ENCODE peak calls at places on chromosomes 3 and 15, in nine cellular contexts. One of them, this sample, is unnamed.

GRCh38 chr3:117736851-117737250 is 1027.3 kb downstream of the TUSC7 start:
- DNase-seq in adrenal gland: no peak
- DNase-seq in NCI-H526 treated with DMSO at 0.1 percent for 48 hours: no peak
- DNase-seq in neural crest cell: no peak
- DNase-seq in NCI-H2029 treated with DMSO at 0.1 percent for 48 hours: no peak
- DNase-seq in endothelial cell: no peak
- DNase-seq in A549: no peak
- DNase-seq in epithelial cell of proximal tubule: no peak
- DNase-seq in neuronal stem cell: no peak
- DNase-seq in this sample: no peak

GRCh38 chr3:125115640-125116039 is 59.8 kb upstream of the HEG1 start:
- DNase-seq in endothelial cell: no peak
- DNase-seq in epithelial cell of proximal tubule: no peak
- DNase-seq in NCI-H2029 treated with DMSO at 0.1 percent for 48 hours: no peak
- DNase-seq in NCI-H526 treated with DMSO at 0.1 percent for 48 hours: no peak
- DNase-seq in adrenal gland: peak; percentile 46
- DNase-seq in neural crest cell: no peak
- DNase-seq in neuronal stem cell: no peak
- DNase-seq in A549: no peak
- DNase-seq in this sample: no peak

GRCh38 chr15:78177447-78177873 is 28.3 kb downstream of the IDH3A start:
- DNase-seq in endothelial cell: peak; percentile 67
- DNase-seq in adrenal gland: no peak
- DNase-seq in neuronal stem cell: peak; percentile 39
- DNase-seq in NCI-H526 treated with DMSO at 0.1 percent for 48 hours: no peak
- DNase-seq in neural crest cell: peak; percentile 67
- DNase-seq in A549: peak; percentile 44
- DNase-seq in epithelial cell of proximal tubule: no peak
- DNase-seq in NCI-H2029 treated with DMSO at 0.1 percent for 48 hours: no peak
- DNase-seq in this sample: peak; percentile 28

GRCh38 chr3:180416111-180416541 is 185.8 kb upstream of the TTC14 start:
- DNase-seq in neural crest cell: no peak
- DNase-seq in NCI-H526 treated with DMSO at 0.1 percent for 48 hours: no peak
- DNase-seq in A549: no peak
- DNase-seq in NCI-H2029 treated with DMSO at 0.1 percent for 48 hours: no peak
- DNase-seq in adrenal gland: no peak
- DNase-seq in neuronal stem cell: no peak
- DNase-seq in endothelial cell: no peak
- DNase-seq in epithelial cell of proximal tubule: peak; percentile 40
- DNase-seq in this sample: peak; percentile 94

GRCh38 chr3:12518266-12519028 is 26.9 kb downstream of the MKRN2OS start:
- DNase-seq in neuronal stem cell: no peak
- DNase-seq in NCI-H2029 treated with DMSO at 0.1 percent for 48 hours: no peak
- DNase-seq in adrenal gland: no peak
- DNase-seq in epithelial cell of proximal tubule: no peak
- DNase-seq in neural crest cell: no peak
- DNase-seq in NCI-H526 treated with DMSO at 0.1 percent for 48 hours: no peak
- DNase-seq in A549: no peak
- DNase-seq in endothelial cell: no peak
- DNase-seq in this sample: no peak

GRCh38 chr3:183260167-183260904 is 7.3 kb downstream of the B3GNT5 start:
- DNase-seq in endothelial cell: no peak
- DNase-seq in NCI-H526 treated with DMSO at 0.1 percent for 48 hours: no peak
- DNase-seq in neural crest cell: no peak
- DNase-seq in A549: no peak
- DNase-seq in adrenal gland: no peak
- DNase-seq in epithelial cell of proximal tubule: no peak
- DNase-seq in NCI-H2029 treated with DMSO at 0.1 percent for 48 hours: no peak
- DNase-seq in neuronal stem cell: no peak
- DNase-seq in this sample: no peak

GRCh38 chr15:57551717-57552677 is 39.7 kb upstream of the MYZAP start:
- DNase-seq in adrenal gland: no peak
- DNase-seq in neural crest cell: no peak
- DNase-seq in A549: peak; percentile 86
- DNase-seq in epithelial cell of proximal tubule: no peak
- DNase-seq in NCI-H526 treated with DMSO at 0.1 percent for 48 hours: no peak
- DNase-seq in endothelial cell: peak; percentile 65
- DNase-seq in neuronal stem cell: peak; percentile 73
- DNase-seq in NCI-H2029 treated with DMSO at 0.1 percent for 48 hours: no peak
- DNase-seq in this sample: no peak

GRCh38 chr3:65625310-65625709 is 413.4 kb downstream of the MAGI1 start:
- DNase-seq in endothelial cell: no peak
- DNase-seq in A549: no peak
- DNase-seq in adrenal gland: no peak
- DNase-seq in NCI-H526 treated with DMSO at 0.1 percent for 48 hours: no peak
- DNase-seq in neural crest cell: no peak
- DNase-seq in epithelial cell of proximal tubule: no peak
- DNase-seq in neuronal stem cell: no peak
- DNase-seq in NCI-H2029 treated with DMSO at 0.1 percent for 48 hours: no peak
- DNase-seq in this sample: no peak

GRCh38 chr15:51888593-51889195 is 59.2 kb downstream of the TMOD3 start:
- DNase-seq in neuronal stem cell: no peak
- DNase-seq in NCI-H526 treated with DMSO at 0.1 percent for 48 hours: no peak
- DNase-seq in A549: peak; percentile 51
- DNase-seq in endothelial cell: no peak
- DNase-seq in neural crest cell: no peak
- DNase-seq in NCI-H2029 treated with DMSO at 0.1 percent for 48 hours: no peak
- DNase-seq in adrenal gland: no peak
- DNase-seq in epithelial cell of proximal tubule: no peak
- DNase-seq in this sample: no peak

GRCh38 chr3:38651153-38651789 is 1.8 kb upstream of the SCN5A start:
- DNase-seq in neural crest cell: peak; percentile 61
- DNase-seq in endothelial cell: peak; percentile 74
- DNase-seq in NCI-H2029 treated with DMSO at 0.1 percent for 48 hours: peak; percentile 25
- DNase-seq in NCI-H526 treated with DMSO at 0.1 percent for 48 hours: peak; percentile 23
- DNase-seq in adrenal gland: peak; percentile 73
- DNase-seq in epithelial cell of proximal tubule: no peak
- DNase-seq in A549: peak; percentile 68
- DNase-seq in neuronal stem cell: peak; percentile 75
- DNase-seq in this sample: no peak

GRCh38 chr3:138911621-138912020 is 35.3 kb downstream of the FOXL2 start:
- DNase-seq in A549: no peak
- DNase-seq in neuronal stem cell: no peak
- DNase-seq in adrenal gland: no peak
- DNase-seq in endothelial cell: no peak
- DNase-seq in epithelial cell of proximal tubule: no peak
- DNase-seq in neural crest cell: no peak
- DNase-seq in NCI-H526 treated with DMSO at 0.1 percent for 48 hours: no peak
- DNase-seq in NCI-H2029 treated with DMSO at 0.1 percent for 48 hours: no peak
- DNase-seq in this sample: no peak

GRCh38 chr15:63503739-63504246 is 600 bp upstream of the USP3 start:
- DNase-seq in epithelial cell of proximal tubule: peak; percentile 71
- DNase-seq in adrenal gland: peak; percentile 80
- DNase-seq in neuronal stem cell: no peak
- DNase-seq in NCI-H526 treated with DMSO at 0.1 percent for 48 hours: no peak
- DNase-seq in endothelial cell: peak; percentile 34
- DNase-seq in NCI-H2029 treated with DMSO at 0.1 percent for 48 hours: no peak
- DNase-seq in neural crest cell: no peak
- DNase-seq in A549: peak; percentile 93
- DNase-seq in this sample: no peak

GRCh38 chr3:143016321-143016972 is 15.1 kb downstream of the U2SURP start:
- DNase-seq in neural crest cell: no peak
- DNase-seq in adrenal gland: no peak
- DNase-seq in A549: no peak
- DNase-seq in NCI-H526 treated with DMSO at 0.1 percent for 48 hours: peak; percentile 2
- DNase-seq in epithelial cell of proximal tubule: no peak
- DNase-seq in neuronal stem cell: no peak
- DNase-seq in endothelial cell: no peak
- DNase-seq in NCI-H2029 treated with DMSO at 0.1 percent for 48 hours: no peak
- DNase-seq in this sample: no peak

GRCh38 chr15:71532994-71533393 is 277.4 kb upstream of the NR2E3 start:
- DNase-seq in endothelial cell: peak; percentile 21
- DNase-seq in neuronal stem cell: no peak
- DNase-seq in neural crest cell: no peak
- DNase-seq in epithelial cell of proximal tubule: no peak
- DNase-seq in NCI-H526 treated with DMSO at 0.1 percent for 48 hours: no peak
- DNase-seq in A549: peak; percentile 43
- DNase-seq in adrenal gland: no peak
- DNase-seq in NCI-H2029 treated with DMSO at 0.1 percent for 48 hours: peak; percentile 16
- DNase-seq in this sample: no peak

GRCh38 chr3:126895178-126896066 is 87.5 kb upstream of the PLXNA1 start:
- DNase-seq in neuronal stem cell: no peak
- DNase-seq in endothelial cell: no peak
- DNase-seq in neural crest cell: no peak
- DNase-seq in adrenal gland: peak; percentile 31
- DNase-seq in NCI-H2029 treated with DMSO at 0.1 percent for 48 hours: no peak
- DNase-seq in A549: peak; percentile 39
- DNase-seq in NCI-H526 treated with DMSO at 0.1 percent for 48 hours: no peak
- DNase-seq in epithelial cell of proximal tubule: no peak
- DNase-seq in this sample: peak; percentile 92

GRCh38 chr3:143348486-143349327 is 229.1 kb downstream of the CHST2 start:
- DNase-seq in NCI-H526 treated with DMSO at 0.1 percent for 48 hours: no peak
- DNase-seq in neural crest cell: no peak
- DNase-seq in endothelial cell: no peak
- DNase-seq in epithelial cell of proximal tubule: no peak
- DNase-seq in adrenal gland: no peak
- DNase-seq in A549: no peak
- DNase-seq in neuronal stem cell: no peak
- DNase-seq in NCI-H2029 treated with DMSO at 0.1 percent for 48 hours: no peak
- DNase-seq in this sample: no peak

GRCh38 chr15:85351965-85352364 is 28.4 kb upstream of the AKAP13 start:
- DNase-seq in adrenal gland: no peak
- DNase-seq in neural crest cell: no peak
- DNase-seq in epithelial cell of proximal tubule: no peak
- DNase-seq in A549: no peak
- DNase-seq in neuronal stem cell: no peak
- DNase-seq in endothelial cell: no peak
- DNase-seq in NCI-H2029 treated with DMSO at 0.1 percent for 48 hours: no peak
- DNase-seq in NCI-H526 treated with DMSO at 0.1 percent for 48 hours: no peak
- DNase-seq in this sample: no peak

GRCh38 chr15:64857421-64857820 is 15.7 kb downstream of the PLEKHO2 start:
- DNase-seq in adrenal gland: no peak
- DNase-seq in endothelial cell: no peak
- DNase-seq in NCI-H2029 treated with DMSO at 0.1 percent for 48 hours: no peak
- DNase-seq in neuronal stem cell: no peak
- DNase-seq in epithelial cell of proximal tubule: peak; percentile 80
- DNase-seq in NCI-H526 treated with DMSO at 0.1 percent for 48 hours: no peak
- DNase-seq in neural crest cell: no peak
- DNase-seq in A549: no peak
- DNase-seq in this sample: no peak

GRCh38 chr3:111859061-111859973 is at the start of gene PHLDB2:
- DNase-seq in endothelial cell: peak; percentile 92
- DNase-seq in adrenal gland: peak; percentile 65
- DNase-seq in NCI-H526 treated with DMSO at 0.1 percent for 48 hours: peak; percentile 12
- DNase-seq in neural crest cell: peak; percentile 83
- DNase-seq in NCI-H2029 treated with DMSO at 0.1 percent for 48 hours: no peak
- DNase-seq in A549: peak; percentile 87
- DNase-seq in epithelial cell of proximal tubule: peak; percentile 57
- DNase-seq in neuronal stem cell: peak; percentile 85
- DNase-seq in this sample: no peak

GRCh38 chr3:189419022-189419421 is 212.2 kb upstream of the TP63 start:
- DNase-seq in A549: no peak
- DNase-seq in adrenal gland: no peak
- DNase-seq in NCI-H526 treated with DMSO at 0.1 percent for 48 hours: no peak
- DNase-seq in epithelial cell of proximal tubule: no peak
- DNase-seq in neural crest cell: no peak
- DNase-seq in neuronal stem cell: no peak
- DNase-seq in NCI-H2029 treated with DMSO at 0.1 percent for 48 hours: peak; percentile 21
- DNase-seq in endothelial cell: no peak
- DNase-seq in this sample: no peak

GRCh38 chr15:91291673-91292072 is 191.6 kb downstream of the SV2B start:
- DNase-seq in NCI-H2029 treated with DMSO at 0.1 percent for 48 hours: no peak
- DNase-seq in neuronal stem cell: no peak
- DNase-seq in A549: peak; percentile 37
- DNase-seq in adrenal gland: no peak
- DNase-seq in epithelial cell of proximal tubule: no peak
- DNase-seq in NCI-H526 treated with DMSO at 0.1 percent for 48 hours: peak; percentile 15
- DNase-seq in endothelial cell: no peak
- DNase-seq in neural crest cell: no peak
- DNase-seq in this sample: no peak

GRCh38 chr3:10192953-10193691 is 28.4 kb downstream of the IRAK2 start:
- DNase-seq in epithelial cell of proximal tubule: peak; percentile 98
- DNase-seq in NCI-H2029 treated with DMSO at 0.1 percent for 48 hours: no peak
- DNase-seq in neural crest cell: peak; percentile 10
- DNase-seq in adrenal gland: peak; percentile 84
- DNase-seq in NCI-H526 treated with DMSO at 0.1 percent for 48 hours: peak; percentile 46
- DNase-seq in A549: peak; percentile 82
- DNase-seq in neuronal stem cell: no peak
- DNase-seq in endothelial cell: peak; percentile 18
- DNase-seq in this sample: no peak

GRCh38 chr3:16338999-16339398 is 74.0 kb downstream of the OXNAD1 start:
- DNase-seq in neuronal stem cell: no peak
- DNase-seq in adrenal gland: peak; percentile 28
- DNase-seq in A549: peak; percentile 34
- DNase-seq in endothelial cell: no peak
- DNase-seq in epithelial cell of proximal tubule: peak; percentile 83
- DNase-seq in NCI-H2029 treated with DMSO at 0.1 percent for 48 hours: no peak
- DNase-seq in neural crest cell: no peak
- DNase-seq in NCI-H526 treated with DMSO at 0.1 percent for 48 hours: no peak
- DNase-seq in this sample: no peak

GRCh38 chr3:140384876-140385275 is 293.0 kb upstream of the TRIM42 start:
- DNase-seq in endothelial cell: no peak
- DNase-seq in A549: no peak
- DNase-seq in NCI-H526 treated with DMSO at 0.1 percent for 48 hours: no peak
- DNase-seq in epithelial cell of proximal tubule: no peak
- DNase-seq in NCI-H2029 treated with DMSO at 0.1 percent for 48 hours: no peak
- DNase-seq in neuronal stem cell: no peak
- DNase-seq in neural crest cell: no peak
- DNase-seq in adrenal gland: peak; percentile 25
- DNase-seq in this sample: no peak

GRCh38 chr3:55984631-55985030 is 483.6 kb downstream of the ERC2 start:
- DNase-seq in adrenal gland: no peak
- DNase-seq in NCI-H526 treated with DMSO at 0.1 percent for 48 hours: no peak
- DNase-seq in neural crest cell: no peak
- DNase-seq in endothelial cell: no peak
- DNase-seq in neuronal stem cell: no peak
- DNase-seq in NCI-H2029 treated with DMSO at 0.1 percent for 48 hours: no peak
- DNase-seq in epithelial cell of proximal tubule: no peak
- DNase-seq in A549: no peak
- DNase-seq in this sample: no peak

GRCh38 chr15:78216276-78217229 is 17.8 kb downstream of the ACSBG1 start:
- DNase-seq in A549: peak; percentile 75
- DNase-seq in neural crest cell: no peak
- DNase-seq in NCI-H2029 treated with DMSO at 0.1 percent for 48 hours: peak; percentile 30
- DNase-seq in endothelial cell: no peak
- DNase-seq in adrenal gland: peak; percentile 96
- DNase-seq in NCI-H526 treated with DMSO at 0.1 percent for 48 hours: no peak
- DNase-seq in neuronal stem cell: no peak
- DNase-seq in epithelial cell of proximal tubule: peak; percentile 76
- DNase-seq in this sample: peak; percentile 17

GRCh38 chr3:122101646-122102045 is 46.5 kb downstream of the CD86 start:
- DNase-seq in adrenal gland: no peak
- DNase-seq in A549: peak; percentile 59
- DNase-seq in NCI-H2029 treated with DMSO at 0.1 percent for 48 hours: peak; percentile 68
- DNase-seq in neuronal stem cell: peak; percentile 43
- DNase-seq in endothelial cell: peak; percentile 37
- DNase-seq in NCI-H526 treated with DMSO at 0.1 percent for 48 hours: peak; percentile 57
- DNase-seq in epithelial cell of proximal tubule: peak; percentile 49
- DNase-seq in neural crest cell: no peak
- DNase-seq in this sample: peak; percentile 6

GRCh38 chr15:34292591-34292990 is 45.0 kb downstream of the SLC12A6 start:
- DNase-seq in endothelial cell: no peak
- DNase-seq in neural crest cell: no peak
- DNase-seq in epithelial cell of proximal tubule: no peak
- DNase-seq in NCI-H2029 treated with DMSO at 0.1 percent for 48 hours: no peak
- DNase-seq in adrenal gland: no peak
- DNase-seq in neuronal stem cell: no peak
- DNase-seq in A549: no peak
- DNase-seq in NCI-H526 treated with DMSO at 0.1 percent for 48 hours: no peak
- DNase-seq in this sample: no peak

This sample was measured in foreskin melanocyte.